ENCODE peak calls at places on chromosomes 6 and 20, in eight cellular contexts. J is activated T-cell treated with anti-CD3 and anti-CD28 coated beads for 1 hour; O is dorsolateral prefrontal cortex; X is CD4-positive, CD25-positive, alpha-beta regulatory T cell; E is neural crest cell; A is fibroblast of the conjunctiva; C is NCI-H774; H is tibial nerve. M is an unnamed sample.

GRCh38 chr20:33280000-33280680 is 2.9 kb upstream of the BPIFB1 start:
- DNase-seq in J (no peak), O (no peak), X (no peak), E (no peak), A (no peak), C (no peak), H (no peak), M (no peak)

GRCh38 chr20:49792006-49792405 is 20.6 kb upstream of the SLC9A8 start:
- DNase-seq in J (no peak), O (no peak), X (no peak), E (no peak), A (no peak), C (no peak), H (no peak), M (no peak)

GRCh38 chr20:14142171-14142570 is 146.9 kb downstream of the MACROD2 start:
- DNase-seq in J (no peak), O (peak; percentile 26), X (no peak), E (peak; percentile 56), A (peak; percentile 37), C (peak; percentile 72), H (peak; percentile 14), M (peak; percentile 85)

GRCh38 chr6:25694366-25694765 is 42.4 kb downstream of the SCGN start:
- DNase-seq in J (no peak), O (no peak), X (no peak), E (no peak), A (no peak), C (no peak), H (no peak), M (no peak)

GRCh38 chr6:7173843-7174503 is 66.2 kb downstream of the RREB1 start:
- DNase-seq in J (no peak), O (no peak), X (no peak), E (no peak), A (no peak), C (no peak), H (no peak), M (no peak)

GRCh38 chr6:135680964-135681913 is 170.3 kb upstream of the PDE7B start:
- DNase-seq in J (no peak), O (no peak), X (no peak), E (no peak), A (no peak), C (peak; percentile 83), H (no peak), M (peak; percentile 5)

GRCh38 chr6:160767019-160767646 is 65.1 kb downstream of the PLG start:
- DNase-seq in J (peak; percentile 22), O (peak; percentile 36), X (peak; percentile 46), E (peak; percentile 76), A (peak; percentile 35), C (no peak), H (peak; percentile 40), M (peak; percentile 66)

GRCh38 chr6:150410395-150410794 is 41.6 kb downstream of the IYD start:
- DNase-seq in J (no peak), O (no peak), X (no peak), E (no peak), A (no peak), C (no peak), H (no peak), M (no peak)

GRCh38 chr6:83114164-83114563 is 46.7 kb downstream of the DOP1A start:
- DNase-seq in J (no peak), O (no peak), X (no peak), E (no peak), A (no peak), C (no peak), H (no peak), M (no peak)

GRCh38 chr6:136525586-136526195 is 24.5 kb downstream of the MAP7 start:
- DNase-seq in J (no peak), O (peak; percentile 39), X (no peak), E (no peak), A (no peak), C (no peak), H (no peak), M (peak; percentile 63)

GRCh38 chr20:3273371-3273770 is 34.4 kb upstream of the SLC4A11 start:
- DNase-seq in J (no peak), O (no peak), X (no peak), E (no peak), A (no peak), C (no peak), H (no peak), M (no peak)

GRCh38 chr20:11569163-11569562 is 348.5 kb upstream of the BTBD3 start:
- DNase-seq in J (no peak), O (no peak), X (no peak), E (no peak), A (no peak), C (no peak), H (no peak), M (peak; percentile 21)

GRCh38 chr6:147135211-147135672 is 69.0 kb upstream of the STXBP5 start:
- DNase-seq in J (no peak), O (no peak), X (no peak), E (no peak), A (peak; percentile 77), C (no peak), H (no peak), M (no peak)

GRCh38 chr6:82954351-82954750 is 111.3 kb downstream of the UBE3D start:
- DNase-seq in J (no peak), O (no peak), X (no peak), E (no peak), A (no peak), C (no peak), H (no peak), M (no peak)

GRCh38 chr6:10837692-10837996 is 695 bp downstream of the MAK start:
- DNase-seq in J (no peak), O (no peak), X (peak; percentile 24), E (no peak), A (no peak), C (no peak), H (no peak), M (no peak)

GRCh38 chr20:12916699-12917098 is 92.1 kb upstream of the SPTLC3 start:
- DNase-seq in J (no peak), O (no peak), X (no peak), E (no peak), A (no peak), C (no peak), H (no peak), M (no peak)

GRCh38 chr20:53738945-53739798 is 145.5 kb upstream of the ZNF217 start:
- DNase-seq in J (no peak), O (no peak), X (no peak), E (no peak), A (no peak), C (no peak), H (no peak), M (no peak)

GRCh38 chr6:168574699-168575195 is 133.8 kb downstream of the SMOC2 start:
- DNase-seq in J (no peak), O (no peak), X (no peak), E (no peak), A (no peak), C (no peak), H (peak; percentile 27), M (no peak)

GRCh38 chr6:133548409-133548808 is 307.3 kb downstream of the EYA4 start:
- DNase-seq in J (no peak), O (no peak), X (no peak), E (no peak), A (no peak), C (no peak), H (no peak), M (no peak)

GRCh38 chr6:25311251-25311910 is 32.2 kb downstream of the CARMIL1 start:
- DNase-seq in J (no peak), O (no peak), X (no peak), E (no peak), A (no peak), C (no peak), H (no peak), M (no peak)

GRCh38 chr20:35558981-35559693 is 17.3 kb downstream of the ERGIC3 start:
- DNase-seq in J (no peak), O (no peak), X (no peak), E (no peak), A (no peak), C (no peak), H (no peak), M (no peak)

GRCh38 chr20:44762466-44763140 is 16.9 kb downstream of the KCNK15 start:
- DNase-seq in J (no peak), O (no peak), X (no peak), E (no peak), A (no peak), C (no peak), H (no peak), M (no peak)

GRCh38 chr20:34251619-34252018 is 10.4 kb downstream of the ASIP start:
- DNase-seq in J (no peak), O (no peak), X (no peak), E (no peak), A (no peak), C (no peak), H (no peak), M (no peak)

GRCh38 chr6:167826230-167827061 is at the start of gene AFDN:
- DNase-seq in J (peak; percentile 49), O (peak; percentile 79), X (peak; percentile 69), E (peak; percentile 50), A (no peak), C (peak; percentile 84), H (peak; percentile 50), M (peak; percentile 21)

GRCh38 chr6:21523652-21524051 is 69.9 kb upstream of the SOX4 start:
- DNase-seq in J (no peak), O (no peak), X (no peak), E (no peak), A (no peak), C (peak; percentile 40), H (no peak), M (peak; percentile 64)

GRCh38 chr20:4962257-4962855 is 39.0 kb downstream of the SLC23A2 start:
- DNase-seq in J (peak; percentile 4), O (no peak), X (peak; percentile 83), E (no peak), A (no peak), C (no peak), H (no peak), M (no peak)

GRCh38 chr6:165663736-165664552 is 903 bp upstream of the PDE10A start:
- DNase-seq in J (no peak), O (no peak), X (peak; percentile 1), E (peak; percentile 11), A (no peak), C (no peak), H (no peak), M (no peak)

GRCh38 chr6:160040527-160041264 is 71.8 kb downstream of the IGF2R start:
- DNase-seq in J (no peak), O (no peak), X (no peak), E (no peak), A (no peak), C (no peak), H (no peak), M (no peak)

GRCh38 chr6:11317885-11318771 is 85.7 kb upstream of the NEDD9 start:
- DNase-seq in J (peak; percentile 26), O (no peak), X (peak; percentile 91), E (no peak), A (peak; percentile 91), C (no peak), H (peak; percentile 40), M (no peak)